ENCODE peak calls at places on chromosomes 3 and 15, in eight cellular contexts. One of them, this sample, is unnamed.

GRCh38 chr3:29822051-29822450 is 541.2 kb downstream of the RBMS3 start:
- DNase-seq in ELR: peak
- DNase-seq in NCI-H1092 treated with DMSO at 0.1 percent for 48 hours: no peak
- DNase-seq in A673: no peak
- DNase-seq in AG04449: peak
- DNase-seq in KBM-7: no peak
- DNase-seq in bronchial epithelial cell: peak
- DNase-seq in neural progenitor cell: no peak
- DNase-seq in this sample: peak

GRCh38 chr15:34993877-34994276 is 5.8 kb upstream of the ZNF770 start:
- DNase-seq in ELR: no peak
- DNase-seq in NCI-H1092 treated with DMSO at 0.1 percent for 48 hours: no peak
- DNase-seq in A673: no peak
- DNase-seq in AG04449: no peak
- DNase-seq in KBM-7: no peak
- DNase-seq in bronchial epithelial cell: no peak
- DNase-seq in neural progenitor cell: no peak
- DNase-seq in this sample: no peak

GRCh38 chr3:182969853-182970252 is 10.5 kb downstream of the DCUN1D1 start:
- DNase-seq in ELR: no peak
- DNase-seq in NCI-H1092 treated with DMSO at 0.1 percent for 48 hours: no peak
- DNase-seq in A673: no peak
- DNase-seq in AG04449: no peak
- DNase-seq in KBM-7: no peak
- DNase-seq in bronchial epithelial cell: no peak
- DNase-seq in neural progenitor cell: no peak
- DNase-seq in this sample: no peak

GRCh38 chr3:9422712-9423424 is 25.5 kb downstream of the SETD5 start:
- DNase-seq in ELR: peak
- DNase-seq in NCI-H1092 treated with DMSO at 0.1 percent for 48 hours: peak
- DNase-seq in A673: peak
- DNase-seq in AG04449: peak
- DNase-seq in KBM-7: peak
- DNase-seq in bronchial epithelial cell: peak
- DNase-seq in neural progenitor cell: peak
- DNase-seq in this sample: peak

GRCh38 chr3:123090700-123091585 is 24.1 kb downstream of the PDIA5 start:
- DNase-seq in ELR: peak
- DNase-seq in NCI-H1092 treated with DMSO at 0.1 percent for 48 hours: peak
- DNase-seq in A673: peak
- DNase-seq in AG04449: no peak
- DNase-seq in KBM-7: no peak
- DNase-seq in bronchial epithelial cell: no peak
- DNase-seq in neural progenitor cell: peak
- DNase-seq in this sample: no peak

GRCh38 chr15:73325191-73325980 is 43.4 kb downstream of the HCN4 start:
- DNase-seq in ELR: no peak
- DNase-seq in NCI-H1092 treated with DMSO at 0.1 percent for 48 hours: no peak
- DNase-seq in A673: peak
- DNase-seq in AG04449: no peak
- DNase-seq in KBM-7: peak
- DNase-seq in bronchial epithelial cell: no peak
- DNase-seq in neural progenitor cell: no peak
- DNase-seq in this sample: no peak

GRCh38 chr3:98962189-98962930 is 60.9 kb upstream of the DCBLD2 start:
- DNase-seq in ELR: peak
- DNase-seq in NCI-H1092 treated with DMSO at 0.1 percent for 48 hours: no peak
- DNase-seq in A673: no peak
- DNase-seq in AG04449: peak
- DNase-seq in KBM-7: no peak
- DNase-seq in bronchial epithelial cell: peak
- DNase-seq in neural progenitor cell: no peak
- DNase-seq in this sample: peak

GRCh38 chr15:51758645-51759044 is 7.2 kb downstream of the TMOD2 start:
- DNase-seq in ELR: peak
- DNase-seq in NCI-H1092 treated with DMSO at 0.1 percent for 48 hours: peak
- DNase-seq in A673: no peak
- DNase-seq in AG04449: peak
- DNase-seq in KBM-7: no peak
- DNase-seq in bronchial epithelial cell: no peak
- DNase-seq in neural progenitor cell: no peak
- DNase-seq in this sample: peak

GRCh38 chr15:98160236-98160635 is 199.7 kb downstream of the ARRDC4 start:
- DNase-seq in ELR: no peak
- DNase-seq in NCI-H1092 treated with DMSO at 0.1 percent for 48 hours: no peak
- DNase-seq in A673: peak
- DNase-seq in AG04449: no peak
- DNase-seq in KBM-7: peak
- DNase-seq in bronchial epithelial cell: no peak
- DNase-seq in neural progenitor cell: no peak
- DNase-seq in this sample: no peak

GRCh38 chr3:185280572-185281365 is 26.9 kb upstream of the EHHADH start:
- DNase-seq in ELR: peak
- DNase-seq in NCI-H1092 treated with DMSO at 0.1 percent for 48 hours: peak
- DNase-seq in A673: peak
- DNase-seq in AG04449: no peak
- DNase-seq in KBM-7: peak
- DNase-seq in bronchial epithelial cell: peak
- DNase-seq in neural progenitor cell: peak
- DNase-seq in this sample: no peak

GRCh38 chr3:46017720-46018119 is 9.6 kb downstream of the XCR1 start:
- DNase-seq in ELR: peak
- DNase-seq in NCI-H1092 treated with DMSO at 0.1 percent for 48 hours: no peak
- DNase-seq in A673: no peak
- DNase-seq in AG04449: no peak
- DNase-seq in KBM-7: no peak
- DNase-seq in bronchial epithelial cell: no peak
- DNase-seq in neural progenitor cell: no peak
- DNase-seq in this sample: no peak

GRCh38 chr3:32323605-32324004 is 68.0 kb upstream of the CMTM7 start:
- DNase-seq in ELR: no peak
- DNase-seq in NCI-H1092 treated with DMSO at 0.1 percent for 48 hours: no peak
- DNase-seq in A673: no peak
- DNase-seq in AG04449: no peak
- DNase-seq in KBM-7: no peak
- DNase-seq in bronchial epithelial cell: peak
- DNase-seq in neural progenitor cell: no peak
- DNase-seq in this sample: no peak

GRCh38 chr15:95565201-95565600 is 765.3 kb upstream of the NR2F2 start:
- DNase-seq in ELR: no peak
- DNase-seq in NCI-H1092 treated with DMSO at 0.1 percent for 48 hours: no peak
- DNase-seq in A673: no peak
- DNase-seq in AG04449: no peak
- DNase-seq in KBM-7: no peak
- DNase-seq in bronchial epithelial cell: no peak
- DNase-seq in neural progenitor cell: no peak
- DNase-seq in this sample: no peak

GRCh38 chr15:92631721-92632120 is 23.9 kb downstream of the FAM174B start:
- DNase-seq in ELR: no peak
- DNase-seq in NCI-H1092 treated with DMSO at 0.1 percent for 48 hours: no peak
- DNase-seq in A673: no peak
- DNase-seq in AG04449: no peak
- DNase-seq in KBM-7: peak
- DNase-seq in bronchial epithelial cell: no peak
- DNase-seq in neural progenitor cell: no peak
- DNase-seq in this sample: no peak

GRCh38 chr15:59649603-59650002 is 7.7 kb downstream of the GTF2A2 start:
- DNase-seq in ELR: no peak
- DNase-seq in NCI-H1092 treated with DMSO at 0.1 percent for 48 hours: no peak
- DNase-seq in A673: no peak
- DNase-seq in AG04449: no peak
- DNase-seq in KBM-7: no peak
- DNase-seq in bronchial epithelial cell: no peak
- DNase-seq in neural progenitor cell: no peak
- DNase-seq in this sample: no peak

GRCh38 chr15:93307513-93307912 is 218.5 kb upstream of the RGMA start:
- DNase-seq in ELR: no peak
- DNase-seq in NCI-H1092 treated with DMSO at 0.1 percent for 48 hours: no peak
- DNase-seq in A673: no peak
- DNase-seq in AG04449: no peak
- DNase-seq in KBM-7: no peak
- DNase-seq in bronchial epithelial cell: no peak
- DNase-seq in neural progenitor cell: peak
- DNase-seq in this sample: no peak

GRCh38 chr3:23162939-23163338 is 40.2 kb upstream of the UBE2E2 start:
- DNase-seq in ELR: no peak
- DNase-seq in NCI-H1092 treated with DMSO at 0.1 percent for 48 hours: no peak
- DNase-seq in A673: no peak
- DNase-seq in AG04449: no peak
- DNase-seq in KBM-7: no peak
- DNase-seq in bronchial epithelial cell: peak
- DNase-seq in neural progenitor cell: no peak
- DNase-seq in this sample: no peak

GRCh38 chr3:197501879-197502620 is 53.7 kb downstream of the BDH1 start:
- DNase-seq in ELR: peak
- DNase-seq in NCI-H1092 treated with DMSO at 0.1 percent for 48 hours: peak
- DNase-seq in A673: peak
- DNase-seq in AG04449: no peak
- DNase-seq in KBM-7: peak
- DNase-seq in bronchial epithelial cell: peak
- DNase-seq in neural progenitor cell: peak
- DNase-seq in this sample: no peak

GRCh38 chr3:135867911-135868310 is 97.6 kb upstream of the PPP2R3A start:
- DNase-seq in ELR: no peak
- DNase-seq in NCI-H1092 treated with DMSO at 0.1 percent for 48 hours: no peak
- DNase-seq in A673: no peak
- DNase-seq in AG04449: no peak
- DNase-seq in KBM-7: no peak
- DNase-seq in bronchial epithelial cell: peak
- DNase-seq in neural progenitor cell: no peak
- DNase-seq in this sample: no peak

GRCh38 chr3:172918165-172918564 is 167.6 kb downstream of the ECT2 start:
- DNase-seq in ELR: peak
- DNase-seq in NCI-H1092 treated with DMSO at 0.1 percent for 48 hours: peak
- DNase-seq in A673: peak
- DNase-seq in AG04449: no peak
- DNase-seq in KBM-7: no peak
- DNase-seq in bronchial epithelial cell: no peak
- DNase-seq in neural progenitor cell: no peak
- DNase-seq in this sample: no peak

GRCh38 chr3:105619651-105620050 is 249.2 kb downstream of the CBLB start:
- DNase-seq in ELR: no peak
- DNase-seq in NCI-H1092 treated with DMSO at 0.1 percent for 48 hours: no peak
- DNase-seq in A673: no peak
- DNase-seq in AG04449: no peak
- DNase-seq in KBM-7: no peak
- DNase-seq in bronchial epithelial cell: no peak
- DNase-seq in neural progenitor cell: no peak
- DNase-seq in this sample: no peak

GRCh38 chr3:171809513-171810277 is 588 bp downstream of the PLD1 start:
- DNase-seq in ELR: peak
- DNase-seq in NCI-H1092 treated with DMSO at 0.1 percent for 48 hours: peak
- DNase-seq in A673: peak
- DNase-seq in AG04449: peak
- DNase-seq in KBM-7: peak
- DNase-seq in bronchial epithelial cell: peak
- DNase-seq in neural progenitor cell: peak
- DNase-seq in this sample: peak

GRCh38 chr3:184756151-184756681 is 44.4 kb upstream of the MAGEF1 start:
- DNase-seq in ELR: no peak
- DNase-seq in NCI-H1092 treated with DMSO at 0.1 percent for 48 hours: no peak
- DNase-seq in A673: no peak
- DNase-seq in AG04449: no peak
- DNase-seq in KBM-7: no peak
- DNase-seq in bronchial epithelial cell: no peak
- DNase-seq in neural progenitor cell: no peak
- DNase-seq in this sample: no peak

GRCh38 chr3:32951410-32951811 is at the start of gene CCR4:
- DNase-seq in ELR: no peak
- DNase-seq in NCI-H1092 treated with DMSO at 0.1 percent for 48 hours: no peak
- DNase-seq in A673: no peak
- DNase-seq in AG04449: no peak
- DNase-seq in KBM-7: no peak
- DNase-seq in bronchial epithelial cell: no peak
- DNase-seq in neural progenitor cell: no peak
- DNase-seq in this sample: no peak

GRCh38 chr3:181568693-181569092 is 143.0 kb upstream of the SOX2 start:
- DNase-seq in ELR: no peak
- DNase-seq in NCI-H1092 treated with DMSO at 0.1 percent for 48 hours: no peak
- DNase-seq in A673: no peak
- DNase-seq in AG04449: no peak
- DNase-seq in KBM-7: no peak
- DNase-seq in bronchial epithelial cell: peak
- DNase-seq in neural progenitor cell: no peak
- DNase-seq in this sample: no peak

GRCh38 chr3:140629351-140630137 is 48.3 kb upstream of the TRIM42 start:
- DNase-seq in ELR: peak
- DNase-seq in NCI-H1092 treated with DMSO at 0.1 percent for 48 hours: no peak
- DNase-seq in A673: peak
- DNase-seq in AG04449: peak
- DNase-seq in KBM-7: no peak
- DNase-seq in bronchial epithelial cell: peak
- DNase-seq in neural progenitor cell: no peak
- DNase-seq in this sample: peak

GRCh38 chr3:49007771-49008528 is 759 bp downstream of the WDR6 start:
- DNase-seq in ELR: peak
- DNase-seq in NCI-H1092 treated with DMSO at 0.1 percent for 48 hours: peak
- DNase-seq in A673: peak
- DNase-seq in AG04449: no peak
- DNase-seq in KBM-7: peak
- DNase-seq in bronchial epithelial cell: peak
- DNase-seq in neural progenitor cell: peak
- DNase-seq in this sample: peak

GRCh38 chr3:136141296-136141785 is 54.8 kb downstream of the MSL2 start:
- DNase-seq in ELR: peak
- DNase-seq in NCI-H1092 treated with DMSO at 0.1 percent for 48 hours: no peak
- DNase-seq in A673: no peak
- DNase-seq in AG04449: no peak
- DNase-seq in KBM-7: no peak
- DNase-seq in bronchial epithelial cell: peak
- DNase-seq in neural progenitor cell: no peak
- DNase-seq in this sample: no peak

GRCh38 chr3:32685604-32686185 is 707 bp downstream of the CNOT10 start:
- DNase-seq in ELR: peak
- DNase-seq in NCI-H1092 treated with DMSO at 0.1 percent for 48 hours: no peak
- DNase-seq in A673: peak
- DNase-seq in AG04449: no peak
- DNase-seq in KBM-7: no peak
- DNase-seq in bronchial epithelial cell: peak
- DNase-seq in neural progenitor cell: no peak
- DNase-seq in this sample: no peak